ENCODE peak calls at places on chromosomes 1 and 21, in six cellular contexts. C is cardiac muscle cell, B is endodermal cell, J is IMR-90, H is aorta, Y is lower lobe of right lung. M is an unnamed sample.

GRCh38 chr1:178870944-178871343 is at the start of gene ANGPTL1:
- DNase-seq in J (peak), C (peak), Y (no peak), B (peak), H (no peak), M (no peak)

GRCh38 chr1:5962265-5963105 is 29.7 kb downstream of the NPHP4 start:
- DNase-seq in H (peak), B (no peak), Y (no peak), C (no peak), J (no peak), M (no peak)

GRCh38 chr1:111234866-111235265 is 7.4 kb downstream of the CHI3L2 start:
- DNase-seq in Y (no peak), H (no peak), J (peak), B (no peak), C (no peak), M (no peak)

GRCh38 chr1:67559222-67559700 is 125.7 kb upstream of the GADD45A start:
- DNase-seq in H (peak), Y (no peak), B (peak), J (peak), C (peak), M (no peak)

GRCh38 chr21:25995283-25995682 is 175.3 kb downstream of the APP start:
- DNase-seq in J (no peak), B (no peak), C (no peak), H (no peak), Y (no peak), M (no peak)

GRCh38 chr1:46401964-46402626 is 8.0 kb downstream of the FAAH start:
- DNase-seq in H (no peak), C (peak), Y (peak), B (peak), J (peak), M (no peak)

GRCh38 chr21:37358392-37358791 is 8.2 kb upstream of the DYRK1A start:
- DNase-seq in B (no peak), Y (no peak), C (peak), J (no peak), H (no peak), M (no peak)

GRCh38 chr1:10796029-10796944 is at the start of gene CASZ1:
- DNase-seq in J (peak), B (peak), C (peak), Y (peak), H (peak), M (no peak)

GRCh38 chr1:66070491-66070890 is 277.8 kb downstream of the PDE4B start:
- DNase-seq in Y (no peak), B (no peak), J (no peak), C (no peak), H (no peak), M (no peak)

GRCh38 chr21:45898028-45898350 is 83.6 kb upstream of the COL6A1 start:
- DNase-seq in Y (no peak), C (no peak), H (peak), J (no peak), B (no peak), M (no peak)

GRCh38 chr1:116491985-116492811 is 78.6 kb downstream of the CD58 start:
- DNase-seq in J (peak), Y (no peak), H (no peak), B (no peak), C (peak), M (no peak)

GRCh38 chr1:65758128-65758527 is 34.6 kb upstream of the PDE4B start:
- DNase-seq in J (no peak), H (no peak), Y (no peak), C (no peak), B (no peak), M (no peak)

GRCh38 chr1:156123356-156124196 is 9.1 kb downstream of the LMNA start:
- DNase-seq in J (peak), H (peak), C (peak), Y (peak), B (peak), M (peak)

GRCh38 chr1:195756109-195756508 is 852.1 kb downstream of the KCNT2 start:
- DNase-seq in B (no peak), C (no peak), Y (no peak), J (no peak), H (no peak), M (no peak)

GRCh38 chr1:201499795-201500669 is 6.9 kb downstream of the CSRP1 start:
- DNase-seq in Y (no peak), H (no peak), B (no peak), J (no peak), C (peak), M (no peak)

GRCh38 chr21:33908760-33909159 is 6.8 kb downstream of the ATP5PO start:
- DNase-seq in J (no peak), Y (no peak), H (no peak), B (no peak), C (no peak), M (no peak)

GRCh38 chr1:162327144-162327790 is 49.4 kb downstream of the SPATA46 start:
- DNase-seq in H (no peak), J (no peak), B (no peak), C (peak), Y (no peak), M (no peak)

GRCh38 chr1:27967884-27968466 is 8.2 kb downstream of the XKR8 start:
- DNase-seq in Y (no peak), C (no peak), J (no peak), B (no peak), H (no peak), M (no peak)

GRCh38 chr1:102174259-102174863 is 177.6 kb upstream of the OLFM3 start:
- DNase-seq in H (no peak), C (no peak), Y (no peak), J (no peak), B (peak), M (no peak)

GRCh38 chr1:227330709-227331108 is 12.4 kb upstream of the CDC42BPA start:
- DNase-seq in J (peak), C (no peak), Y (no peak), B (no peak), H (no peak), M (no peak)

DNA sequence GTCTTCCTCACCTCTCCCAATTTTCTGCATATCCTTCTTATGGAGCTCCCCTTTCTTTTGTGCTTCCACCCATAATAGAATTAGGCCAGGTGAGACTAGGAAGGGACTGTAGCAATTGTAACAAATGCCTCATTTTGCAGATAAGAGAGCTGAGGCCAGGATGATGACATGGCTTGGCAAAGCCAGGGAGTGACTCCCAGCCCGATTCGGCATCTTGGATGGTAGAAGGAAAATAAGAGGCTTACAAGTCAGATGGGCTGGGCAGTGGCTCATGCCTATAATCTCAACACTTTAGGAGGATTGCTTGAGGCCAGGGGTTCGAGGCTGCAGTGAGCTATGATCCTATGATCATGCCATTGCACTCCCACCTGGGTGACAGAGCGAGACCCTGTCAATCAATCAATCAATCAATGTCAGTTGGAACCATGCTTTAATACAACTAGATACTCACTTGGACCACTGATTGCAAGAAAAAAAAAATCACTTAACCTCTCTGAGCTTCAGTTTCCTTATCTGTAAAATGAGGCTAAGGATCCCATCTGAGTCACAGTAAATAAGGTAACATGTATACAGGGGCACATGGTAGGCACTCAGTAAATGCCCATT is 51.6 kb downstream of the PLEKHA6 start:
- DNase-seq in Y (no peak), H (no peak), J (no peak), C (peak), B (no peak), M (no peak)
- H3K27ac ChIP-seq in Y (no peak), H (no peak), J (no peak), C (peak), B (no peak), M (no peak)

GRCh38 chr1:165444897-165445370 is at the start of gene RXRG:
- DNase-seq in C (peak), Y (peak), H (peak), J (peak), B (peak), M (peak)

GRCh38 chr1:165442053-165442452 is 2.9 kb downstream of the RXRG start:
- DNase-seq in H (no peak), C (no peak), Y (no peak), J (no peak), B (no peak), M (no peak)

GRCh38 chr1:165441166-165441955 is 3.6 kb downstream of the RXRG start:
- DNase-seq in C (no peak), B (no peak), H (no peak), Y (no peak), J (no peak), M (no peak)

GRCh38 chr1:165443539-165444289 is 1.2 kb downstream of the RXRG start:
- DNase-seq in Y (peak), B (peak), H (no peak), C (no peak), J (no peak), M (no peak)

GRCh38 chr1:165442653-165443052 is 2.3 kb downstream of the RXRG start:
- DNase-seq in J (no peak), C (no peak), B (no peak), Y (no peak), H (no peak), M (no peak)
- H3K27ac ChIP-seq in J (no peak), C (no peak), B (no peak), Y (no peak), H (no peak), M (no peak)

DNA sequence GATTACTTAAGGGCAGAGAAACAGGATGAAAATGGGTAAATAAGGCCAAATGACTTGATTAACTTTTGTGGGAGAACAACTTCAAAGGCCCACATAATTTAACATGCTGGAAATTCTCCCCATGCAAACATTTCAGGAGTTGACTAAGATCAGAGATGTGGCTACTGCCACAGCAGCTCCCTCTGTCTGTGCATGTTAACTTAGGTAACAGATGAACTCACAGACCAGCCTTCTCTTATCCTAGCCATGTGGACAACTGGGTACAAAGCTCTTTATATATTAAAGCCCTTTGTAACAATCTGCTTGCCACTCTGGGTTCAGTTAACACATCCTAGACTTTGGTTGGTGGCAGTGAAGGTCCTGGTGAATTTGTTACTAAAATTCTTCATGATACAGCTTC is 33.2 kb downstream of the BEND5 start:
- DNase-seq in J (no peak), C (no peak), H (no peak), B (no peak), Y (no peak), M (no peak)
- H3K27ac ChIP-seq in J (no peak), C (no peak), H (peak), B (no peak), Y (no peak), M (no peak)

GRCh38 chr1:47563206-47563605 is 125.4 kb downstream of the FOXD2 start:
- DNase-seq in B (no peak), Y (no peak), J (no peak), H (no peak), C (peak), M (no peak)

GRCh38 chr1:47562799-47563198 is 125.0 kb downstream of the FOXD2 start:
- DNase-seq in Y (no peak), B (no peak), J (no peak), H (no peak), C (no peak), M (no peak)

GRCh38 chr1:47562147-47562546 is 124.3 kb downstream of the FOXD2 start:
- DNase-seq in H (no peak), C (no peak), Y (no peak), B (no peak), J (no peak), M (no peak)

GRCh38 chr1:47559944-47560695 is 122.3 kb downstream of the FOXD2 start:
- DNase-seq in J (no peak), C (no peak), H (no peak), B (peak), Y (no peak), M (no peak)

GRCh38 chr1:47561523-47562007 is 123.7 kb downstream of the FOXD2 start:
- DNase-seq in C (no peak), B (peak), J (no peak), Y (no peak), H (no peak), M (no peak)
- H3K27ac ChIP-seq in C (no peak), B (no peak), J (no peak), Y (no peak), H (no peak), M (no peak)

GRCh38 chr1:167926486-167926997 is 9.9 kb upstream of the DCAF6 start:
- DNase-seq in J (no peak), H (no peak), C (no peak), B (no peak), Y (no peak), M (no peak)
- H3K27ac ChIP-seq in J (no peak), H (no peak), C (no peak), B (no peak), Y (no peak), M (no peak)

GRCh38 chr1:9588551-9589143 is at the start of gene TMEM201:
- DNase-seq in B (peak), C (peak), Y (peak), H (peak), J (peak), M (peak)

GRCh38 chr1:9590945-9591668 is 2.4 kb downstream of the TMEM201 start:
- DNase-seq in B (no peak), J (no peak), H (peak), C (no peak), Y (peak), M (no peak)

GRCh38 chr1:9589719-9590157 is 1.0 kb downstream of the TMEM201 start:
- DNase-seq in J (peak), C (no peak), Y (no peak), H (peak), B (no peak), M (no peak)

GRCh38 chr1:9590201-9590600 is 1.5 kb downstream of the TMEM201 start:
- DNase-seq in J (no peak), H (no peak), B (no peak), Y (no peak), C (no peak), M (no peak)

GRCh38 chr1:9589144-9589718 is 520 bp downstream of the TMEM201 start:
- DNase-seq in C (peak), H (peak), J (peak), Y (peak), B (peak), M (peak)
- H3K27ac ChIP-seq in C (no peak), H (no peak), J (peak), Y (peak), B (no peak), M (peak)

GRCh38 chr1:54395535-54395934 is 10.7 kb downstream of the SSBP3 start:
- DNase-seq in J (no peak), H (no peak), Y (no peak), B (no peak), C (no peak), M (no peak)

GRCh38 chr1:54394104-54394503 is 12.1 kb downstream of the SSBP3 start:
- DNase-seq in Y (no peak), H (no peak), C (no peak), B (no peak), J (no peak), M (no peak)

GRCh38 chr1:54397090-54397591 is 9.1 kb downstream of the SSBP3 start:
- DNase-seq in C (peak), H (no peak), J (no peak), Y (no peak), B (no peak), M (no peak)

GRCh38 chr1:54397980-54398379 is 8.2 kb downstream of the SSBP3 start:
- DNase-seq in J (no peak), B (no peak), H (no peak), Y (no peak), C (no peak), M (no peak)

DNA sequence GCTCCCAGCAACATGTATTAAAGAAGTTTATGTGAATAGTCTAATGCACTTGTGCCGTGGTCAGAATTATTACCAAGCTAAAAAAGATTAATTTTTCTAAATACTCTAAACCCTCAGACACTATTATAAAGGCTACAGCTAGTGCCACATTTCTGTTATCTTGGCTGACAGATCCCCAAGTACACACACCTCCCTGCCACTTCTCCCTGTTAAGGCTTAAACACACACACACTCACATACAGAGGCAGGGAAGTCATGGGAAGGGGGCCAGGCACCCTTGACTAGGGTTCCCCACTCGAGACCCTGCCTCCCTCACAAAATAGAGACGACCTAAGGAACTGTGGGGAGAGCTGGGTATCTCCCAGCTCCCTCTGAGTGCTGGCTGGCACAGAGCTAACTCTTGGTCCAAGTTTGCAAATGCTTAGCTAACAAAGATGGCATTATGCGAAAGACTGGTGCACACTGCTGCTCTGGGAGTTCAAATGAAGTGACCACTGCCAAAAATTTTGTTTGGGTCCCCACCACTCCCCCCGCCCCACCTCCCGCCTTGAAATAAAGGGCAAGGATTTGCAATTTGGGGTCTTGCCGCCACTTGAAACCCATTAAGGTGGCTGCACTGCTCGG is 9.8 kb downstream of the SSBP3 start:
- DNase-seq in J (no peak), H (no peak), B (no peak), C (no peak), Y (no peak), M (no peak)
- H3K27ac ChIP-seq in J (no peak), H (no peak), B (no peak), C (peak), Y (no peak), M (no peak)

GRCh38 chr1:15852036-15852827 is 4.7 kb downstream of the SPEN start:
- DNase-seq in Y (no peak), B (no peak), H (no peak), C (no peak), J (peak), M (no peak)
- H3K27ac ChIP-seq in Y (no peak), B (no peak), H (no peak), C (no peak), J (no peak), M (no peak)

GRCh38 chr1:2237773-2238172 is 9.7 kb downstream of the SKI start:
- DNase-seq in H (no peak), Y (peak), J (no peak), C (no peak), B (peak), M (no peak)
- H3K27ac ChIP-seq in H (no peak), Y (peak), J (no peak), C (no peak), B (no peak), M (peak)

M was measured in naive thymus-derived CD4-positive, alpha-beta T cell.